ENCODE peak calls at places on chromosomes 16 and 17, in ten cellular contexts. One of them, this sample, is unnamed.

GRCh38 chr17:45584092-45585036 is 93.8 kb upstream of the PLEKHM1 start:
- DNase-seq in brain microvascular endothelial cell: peak
- DNase-seq in thyroid gland: peak
- DNase-seq in breast epithelium: no peak
- DNase-seq in activated CD8-positive, alpha-beta T cell treated with anti-CD3 and anti-CD28 coated beads for 36 hours: peak
- DNase-seq in dorsolateral prefrontal cortex: peak
- DNase-seq in fibroblast of lung: peak
- DNase-seq in GM13976: peak
- DNase-seq in Peyer's patch: peak
- DNase-seq in GM12865: peak
- DNase-seq in this sample: peak

GRCh38 chr16:66662445-66663194 is 33.9 kb downstream of the CMTM4 start:
- DNase-seq in brain microvascular endothelial cell: peak
- DNase-seq in thyroid gland: peak
- DNase-seq in breast epithelium: no peak
- DNase-seq in activated CD8-positive, alpha-beta T cell treated with anti-CD3 and anti-CD28 coated beads for 36 hours: peak
- DNase-seq in dorsolateral prefrontal cortex: no peak
- DNase-seq in fibroblast of lung: peak
- DNase-seq in GM13976: no peak
- DNase-seq in Peyer's patch: no peak
- DNase-seq in GM12865: peak
- DNase-seq in this sample: no peak

GRCh38 chr16:13018026-13018425 is 116.6 kb downstream of the SHISA9 start:
- DNase-seq in brain microvascular endothelial cell: no peak
- DNase-seq in thyroid gland: no peak
- DNase-seq in breast epithelium: no peak
- DNase-seq in activated CD8-positive, alpha-beta T cell treated with anti-CD3 and anti-CD28 coated beads for 36 hours: no peak
- DNase-seq in dorsolateral prefrontal cortex: no peak
- DNase-seq in fibroblast of lung: no peak
- DNase-seq in GM13976: no peak
- DNase-seq in Peyer's patch: no peak
- DNase-seq in GM12865: no peak
- DNase-seq in this sample: no peak

GRCh38 chr16:795580-796229 is 4.8 kb downstream of the GNG13 start:
- DNase-seq in brain microvascular endothelial cell: no peak
- DNase-seq in thyroid gland: no peak
- DNase-seq in breast epithelium: peak
- DNase-seq in activated CD8-positive, alpha-beta T cell treated with anti-CD3 and anti-CD28 coated beads for 36 hours: no peak
- DNase-seq in dorsolateral prefrontal cortex: no peak
- DNase-seq in fibroblast of lung: no peak
- DNase-seq in GM13976: no peak
- DNase-seq in Peyer's patch: no peak
- DNase-seq in GM12865: no peak
- DNase-seq in this sample: no peak

GRCh38 chr17:57609125-57609877 is 135.8 kb downstream of the CCDC182 start:
- DNase-seq in brain microvascular endothelial cell: no peak
- DNase-seq in thyroid gland: no peak
- DNase-seq in breast epithelium: peak
- DNase-seq in activated CD8-positive, alpha-beta T cell treated with anti-CD3 and anti-CD28 coated beads for 36 hours: no peak
- DNase-seq in dorsolateral prefrontal cortex: peak
- DNase-seq in fibroblast of lung: no peak
- DNase-seq in GM13976: no peak
- DNase-seq in Peyer's patch: no peak
- DNase-seq in GM12865: no peak
- DNase-seq in this sample: no peak

GRCh38 chr17:49880291-49881053 is 32.6 kb upstream of the TAC4 start:
- DNase-seq in brain microvascular endothelial cell: peak
- DNase-seq in thyroid gland: peak
- DNase-seq in breast epithelium: peak
- DNase-seq in activated CD8-positive, alpha-beta T cell treated with anti-CD3 and anti-CD28 coated beads for 36 hours: peak
- DNase-seq in dorsolateral prefrontal cortex: peak
- DNase-seq in fibroblast of lung: peak
- DNase-seq in GM13976: peak
- DNase-seq in Peyer's patch: peak
- DNase-seq in GM12865: peak
- DNase-seq in this sample: peak

GRCh38 chr17:33811006-33811760 is 443.9 kb upstream of the CCL2 start:
- DNase-seq in brain microvascular endothelial cell: no peak
- DNase-seq in thyroid gland: no peak
- DNase-seq in breast epithelium: no peak
- DNase-seq in activated CD8-positive, alpha-beta T cell treated with anti-CD3 and anti-CD28 coated beads for 36 hours: no peak
- DNase-seq in dorsolateral prefrontal cortex: no peak
- DNase-seq in fibroblast of lung: no peak
- DNase-seq in GM13976: no peak
- DNase-seq in Peyer's patch: no peak
- DNase-seq in GM12865: no peak
- DNase-seq in this sample: no peak

GRCh38 chr17:6508519-6509294 is 47.6 kb downstream of the PITPNM3 start:
- DNase-seq in brain microvascular endothelial cell: no peak
- DNase-seq in thyroid gland: no peak
- DNase-seq in breast epithelium: no peak
- DNase-seq in activated CD8-positive, alpha-beta T cell treated with anti-CD3 and anti-CD28 coated beads for 36 hours: no peak
- DNase-seq in dorsolateral prefrontal cortex: no peak
- DNase-seq in fibroblast of lung: no peak
- DNase-seq in GM13976: no peak
- DNase-seq in Peyer's patch: no peak
- DNase-seq in GM12865: no peak
- DNase-seq in this sample: no peak

GRCh38 chr16:85453179-85453678 is 159.9 kb upstream of the GSE1 start:
- DNase-seq in brain microvascular endothelial cell: no peak
- DNase-seq in thyroid gland: peak
- DNase-seq in breast epithelium: no peak
- DNase-seq in activated CD8-positive, alpha-beta T cell treated with anti-CD3 and anti-CD28 coated beads for 36 hours: no peak
- DNase-seq in dorsolateral prefrontal cortex: no peak
- DNase-seq in fibroblast of lung: no peak
- DNase-seq in GM13976: no peak
- DNase-seq in Peyer's patch: no peak
- DNase-seq in GM12865: no peak
- DNase-seq in this sample: no peak

GRCh38 chr16:85451646-85452363 is 161.3 kb upstream of the GSE1 start:
- DNase-seq in brain microvascular endothelial cell: no peak
- DNase-seq in thyroid gland: no peak
- DNase-seq in breast epithelium: no peak
- DNase-seq in activated CD8-positive, alpha-beta T cell treated with anti-CD3 and anti-CD28 coated beads for 36 hours: no peak
- DNase-seq in dorsolateral prefrontal cortex: no peak
- DNase-seq in fibroblast of lung: no peak
- DNase-seq in GM13976: no peak
- DNase-seq in Peyer's patch: no peak
- DNase-seq in GM12865: no peak
- DNase-seq in this sample: no peak

GRCh38 chr16:85453701-85454100 is 159.4 kb upstream of the GSE1 start:
- DNase-seq in brain microvascular endothelial cell: no peak
- DNase-seq in thyroid gland: no peak
- DNase-seq in breast epithelium: no peak
- DNase-seq in activated CD8-positive, alpha-beta T cell treated with anti-CD3 and anti-CD28 coated beads for 36 hours: no peak
- DNase-seq in dorsolateral prefrontal cortex: no peak
- DNase-seq in fibroblast of lung: no peak
- DNase-seq in GM13976: no peak
- DNase-seq in Peyer's patch: no peak
- DNase-seq in GM12865: no peak
- DNase-seq in this sample: no peak

GRCh38 chr16:85454171-85454883 is 158.8 kb upstream of the GSE1 start:
- DNase-seq in brain microvascular endothelial cell: no peak
- DNase-seq in thyroid gland: no peak
- DNase-seq in breast epithelium: no peak
- DNase-seq in activated CD8-positive, alpha-beta T cell treated with anti-CD3 and anti-CD28 coated beads for 36 hours: no peak
- DNase-seq in dorsolateral prefrontal cortex: peak
- DNase-seq in fibroblast of lung: no peak
- DNase-seq in GM13976: no peak
- DNase-seq in Peyer's patch: no peak
- DNase-seq in GM12865: no peak
- DNase-seq in this sample: no peak

DNA sequence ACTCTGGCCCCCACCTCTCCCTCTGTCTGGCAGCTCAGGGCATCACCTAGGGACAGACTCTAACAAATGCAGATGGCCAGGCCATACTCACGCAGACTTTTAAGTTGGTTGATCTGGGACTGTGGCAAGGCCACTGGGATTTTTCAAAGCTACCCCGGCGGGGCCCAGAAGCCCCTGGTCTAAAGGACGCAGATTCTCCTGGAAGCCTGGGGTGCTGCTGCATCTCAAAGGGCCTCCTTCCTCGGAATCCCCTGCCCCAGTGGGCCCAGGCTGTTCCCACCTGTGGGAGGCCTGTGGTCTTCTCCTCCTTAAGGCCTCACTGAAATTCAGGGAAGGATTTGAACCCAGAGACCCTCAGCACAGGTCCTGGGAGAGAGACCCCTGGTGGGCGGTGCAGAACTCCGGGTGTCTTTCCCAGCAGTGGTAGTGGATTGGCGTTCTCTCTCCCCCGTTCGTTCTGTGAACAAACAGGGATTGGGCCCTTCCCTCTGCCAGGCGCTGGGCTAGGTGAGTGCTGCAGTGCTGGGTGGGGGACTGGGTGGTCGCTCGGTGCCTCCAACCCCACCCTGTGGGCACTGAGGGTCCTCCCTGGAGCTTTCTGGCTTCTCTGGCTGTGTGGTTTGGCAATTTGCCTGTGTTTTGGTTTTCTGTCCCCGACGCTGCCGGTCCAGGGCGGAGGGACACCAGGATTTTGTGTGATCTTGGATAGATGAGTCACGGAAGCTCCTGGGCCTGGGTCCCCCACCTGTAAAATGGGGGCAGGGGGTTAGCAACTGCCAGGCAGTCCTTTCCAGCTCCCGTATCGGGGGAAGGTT is 160.6 kb upstream of the GSE1 start:
- DNase-seq in brain microvascular endothelial cell: no peak
- DNase-seq in thyroid gland: no peak
- DNase-seq in breast epithelium: no peak
- DNase-seq in activated CD8-positive, alpha-beta T cell treated with anti-CD3 and anti-CD28 coated beads for 36 hours: no peak
- DNase-seq in dorsolateral prefrontal cortex: no peak
- DNase-seq in fibroblast of lung: no peak
- DNase-seq in GM13976: no peak
- DNase-seq in Peyer's patch: no peak
- DNase-seq in GM12865: no peak
- DNase-seq in this sample: no peak
- TF ChIP-seq CTCF in brain microvascular endothelial cell: peak
- TF ChIP-seq CTCF in thyroid gland: no peak
- TF ChIP-seq CTCF in breast epithelium: no peak
- TF ChIP-seq CTCF in activated CD8-positive, alpha-beta T cell treated with anti-CD3 and anti-CD28 coated beads for 36 hours: no peak
- TF ChIP-seq CTCF in dorsolateral prefrontal cortex: no peak
- TF ChIP-seq CTCF in fibroblast of lung: no peak
- TF ChIP-seq CTCF in GM13976: no peak
- TF ChIP-seq CTCF in Peyer's patch: no peak
- TF ChIP-seq CTCF in GM12865: no peak
- TF ChIP-seq CTCF in this sample: no peak

GRCh38 chr17:31442276-31442675 is 50.8 kb downstream of the RAB11FIP4 start:
- DNase-seq in brain microvascular endothelial cell: no peak
- DNase-seq in thyroid gland: no peak
- DNase-seq in breast epithelium: no peak
- DNase-seq in activated CD8-positive, alpha-beta T cell treated with anti-CD3 and anti-CD28 coated beads for 36 hours: no peak
- DNase-seq in dorsolateral prefrontal cortex: no peak
- DNase-seq in fibroblast of lung: no peak
- DNase-seq in GM13976: no peak
- DNase-seq in Peyer's patch: no peak
- DNase-seq in GM12865: no peak
- DNase-seq in this sample: no peak

GRCh38 chr17:31444026-31444425 is 52.6 kb downstream of the RAB11FIP4 start:
- DNase-seq in brain microvascular endothelial cell: no peak
- DNase-seq in thyroid gland: peak
- DNase-seq in breast epithelium: no peak
- DNase-seq in activated CD8-positive, alpha-beta T cell treated with anti-CD3 and anti-CD28 coated beads for 36 hours: no peak
- DNase-seq in dorsolateral prefrontal cortex: peak
- DNase-seq in fibroblast of lung: peak
- DNase-seq in GM13976: no peak
- DNase-seq in Peyer's patch: no peak
- DNase-seq in GM12865: no peak
- DNase-seq in this sample: no peak

GRCh38 chr17:31446195-31446967 is 54.9 kb downstream of the RAB11FIP4 start:
- DNase-seq in brain microvascular endothelial cell: no peak
- DNase-seq in thyroid gland: peak
- DNase-seq in breast epithelium: no peak
- DNase-seq in activated CD8-positive, alpha-beta T cell treated with anti-CD3 and anti-CD28 coated beads for 36 hours: no peak
- DNase-seq in dorsolateral prefrontal cortex: no peak
- DNase-seq in fibroblast of lung: no peak
- DNase-seq in GM13976: no peak
- DNase-seq in Peyer's patch: no peak
- DNase-seq in GM12865: no peak
- DNase-seq in this sample: no peak

GRCh38 chr17:31442860-31443259 is 51.4 kb downstream of the RAB11FIP4 start:
- DNase-seq in brain microvascular endothelial cell: no peak
- DNase-seq in thyroid gland: no peak
- DNase-seq in breast epithelium: no peak
- DNase-seq in activated CD8-positive, alpha-beta T cell treated with anti-CD3 and anti-CD28 coated beads for 36 hours: no peak
- DNase-seq in dorsolateral prefrontal cortex: no peak
- DNase-seq in fibroblast of lung: no peak
- DNase-seq in GM13976: no peak
- DNase-seq in Peyer's patch: no peak
- DNase-seq in GM12865: no peak
- DNase-seq in this sample: no peak

DNA sequence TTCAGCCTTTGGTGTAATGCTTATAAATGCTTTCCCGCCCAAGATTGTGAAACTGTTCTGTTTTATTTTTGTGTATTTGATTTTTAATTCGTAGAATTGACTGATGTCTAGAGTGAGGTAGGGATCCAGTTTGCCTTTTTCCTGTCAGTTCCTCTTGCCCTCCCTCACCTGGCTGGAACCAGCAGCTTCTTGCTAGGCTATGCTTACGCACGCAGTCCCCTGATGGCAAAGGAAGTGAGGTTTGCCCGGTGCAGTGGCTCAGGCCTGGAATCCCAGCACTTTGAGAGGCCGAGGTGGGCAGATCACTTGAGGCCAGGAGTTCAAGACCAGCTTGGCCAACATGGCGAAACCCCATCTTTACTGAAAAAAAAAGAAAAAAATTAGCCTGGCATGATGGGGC is 51.9 kb downstream of the RAB11FIP4 start:
- DNase-seq in brain microvascular endothelial cell: no peak
- DNase-seq in thyroid gland: no peak
- DNase-seq in breast epithelium: no peak
- DNase-seq in activated CD8-positive, alpha-beta T cell treated with anti-CD3 and anti-CD28 coated beads for 36 hours: no peak
- DNase-seq in dorsolateral prefrontal cortex: no peak
- DNase-seq in fibroblast of lung: no peak
- DNase-seq in GM13976: no peak
- DNase-seq in Peyer's patch: no peak
- DNase-seq in GM12865: no peak
- DNase-seq in this sample: no peak
- TF ChIP-seq CTCF in brain microvascular endothelial cell: no peak
- TF ChIP-seq CTCF in thyroid gland: no peak
- TF ChIP-seq CTCF in breast epithelium: no peak
- TF ChIP-seq CTCF in activated CD8-positive, alpha-beta T cell treated with anti-CD3 and anti-CD28 coated beads for 36 hours: no peak
- TF ChIP-seq CTCF in dorsolateral prefrontal cortex: no peak
- TF ChIP-seq CTCF in fibroblast of lung: no peak
- TF ChIP-seq CTCF in GM13976: no peak
- TF ChIP-seq CTCF in Peyer's patch: no peak
- TF ChIP-seq CTCF in GM12865: no peak
- TF ChIP-seq CTCF in this sample: no peak

DNA sequence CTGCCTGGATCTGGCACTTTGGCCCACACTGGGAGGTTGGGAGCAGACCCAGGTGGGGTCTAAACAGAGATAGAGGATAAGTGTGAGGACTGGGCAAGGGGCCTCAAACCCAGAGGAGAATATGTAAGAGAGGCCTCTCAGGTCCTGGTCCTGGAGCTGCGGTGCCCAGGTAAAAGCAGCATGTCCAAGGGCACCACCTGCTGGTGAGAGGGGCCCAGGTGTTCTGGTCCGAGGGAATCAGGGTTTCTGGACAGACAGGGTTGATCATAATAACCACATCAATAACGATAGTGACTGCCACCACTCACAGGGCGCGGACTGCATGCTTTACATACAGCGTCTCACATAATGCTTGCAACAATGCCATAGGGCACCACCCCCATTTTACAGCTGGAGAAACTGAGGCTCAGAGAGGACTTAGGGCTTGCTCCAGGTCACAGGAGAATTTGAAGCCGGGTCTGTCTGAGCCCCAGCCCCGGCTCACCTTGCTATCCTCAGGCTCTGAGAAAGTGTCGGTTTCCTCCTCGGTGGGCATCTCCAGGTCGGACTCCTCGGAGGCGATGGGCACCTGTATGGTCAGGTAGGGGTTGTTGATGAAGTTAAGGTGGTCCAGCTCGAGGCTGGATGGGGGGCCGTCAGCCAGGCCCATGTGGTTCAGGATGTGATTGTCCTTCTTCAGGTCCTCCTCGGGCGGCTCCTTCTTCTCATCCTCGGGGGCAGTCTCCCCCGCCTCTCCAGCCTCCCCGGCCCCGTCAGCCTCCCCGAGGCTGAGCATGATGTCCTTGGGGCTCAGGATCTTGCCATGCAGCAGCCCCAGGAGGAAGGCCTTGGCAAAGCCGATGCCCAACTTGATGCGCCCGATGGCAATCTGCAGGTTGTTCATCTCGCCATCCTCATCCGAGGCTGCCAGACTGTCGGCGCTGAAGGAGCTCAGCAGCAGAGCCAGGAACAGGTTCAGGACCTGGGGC is 19.1 kb upstream of the CD79B start:
- DNase-seq in brain microvascular endothelial cell: no peak
- DNase-seq in thyroid gland: peak
- DNase-seq in breast epithelium: no peak
- DNase-seq in activated CD8-positive, alpha-beta T cell treated with anti-CD3 and anti-CD28 coated beads for 36 hours: peak
- DNase-seq in dorsolateral prefrontal cortex: no peak
- DNase-seq in fibroblast of lung: no peak
- DNase-seq in GM13976: peak
- DNase-seq in Peyer's patch: peak
- DNase-seq in GM12865: peak
- DNase-seq in this sample: no peak
- TF ChIP-seq CTCF in brain microvascular endothelial cell: peak
- TF ChIP-seq CTCF in thyroid gland: peak
- TF ChIP-seq CTCF in breast epithelium: peak
- TF ChIP-seq CTCF in activated CD8-positive, alpha-beta T cell treated with anti-CD3 and anti-CD28 coated beads for 36 hours: peak
- TF ChIP-seq CTCF in dorsolateral prefrontal cortex: no peak
- TF ChIP-seq CTCF in fibroblast of lung: no peak
- TF ChIP-seq CTCF in GM13976: peak
- TF ChIP-seq CTCF in Peyer's patch: peak
- TF ChIP-seq CTCF in GM12865: peak
- TF ChIP-seq CTCF in this sample: no peak

GRCh38 chr16:3015865-3016521 is 2.0 kb downstream of the CLDN6 start:
- DNase-seq in brain microvascular endothelial cell: no peak
- DNase-seq in thyroid gland: no peak
- DNase-seq in breast epithelium: no peak
- DNase-seq in activated CD8-positive, alpha-beta T cell treated with anti-CD3 and anti-CD28 coated beads for 36 hours: no peak
- DNase-seq in dorsolateral prefrontal cortex: no peak
- DNase-seq in fibroblast of lung: no peak
- DNase-seq in GM13976: no peak
- DNase-seq in Peyer's patch: no peak
- DNase-seq in GM12865: no peak
- DNase-seq in this sample: no peak

GRCh38 chr16:3017262-3017805 is 649 bp downstream of the CLDN6 start:
- DNase-seq in brain microvascular endothelial cell: no peak
- DNase-seq in thyroid gland: no peak
- DNase-seq in breast epithelium: no peak
- DNase-seq in activated CD8-positive, alpha-beta T cell treated with anti-CD3 and anti-CD28 coated beads for 36 hours: no peak
- DNase-seq in dorsolateral prefrontal cortex: no peak
- DNase-seq in fibroblast of lung: no peak
- DNase-seq in GM13976: no peak
- DNase-seq in Peyer's patch: no peak
- DNase-seq in GM12865: no peak
- DNase-seq in this sample: no peak

GRCh38 chr16:3019594-3020246 is 448 bp upstream of the TNFRSF12A start:
- DNase-seq in brain microvascular endothelial cell: no peak
- DNase-seq in thyroid gland: no peak
- DNase-seq in breast epithelium: no peak
- DNase-seq in activated CD8-positive, alpha-beta T cell treated with anti-CD3 and anti-CD28 coated beads for 36 hours: peak
- DNase-seq in dorsolateral prefrontal cortex: no peak
- DNase-seq in fibroblast of lung: no peak
- DNase-seq in GM13976: no peak
- DNase-seq in Peyer's patch: no peak
- DNase-seq in GM12865: no peak
- DNase-seq in this sample: no peak

GRCh38 chr16:3020247-3020603 is at the start of gene TNFRSF12A:
- DNase-seq in brain microvascular endothelial cell: peak
- DNase-seq in thyroid gland: peak
- DNase-seq in breast epithelium: peak
- DNase-seq in activated CD8-positive, alpha-beta T cell treated with anti-CD3 and anti-CD28 coated beads for 36 hours: peak
- DNase-seq in dorsolateral prefrontal cortex: no peak
- DNase-seq in fibroblast of lung: peak
- DNase-seq in GM13976: peak
- DNase-seq in Peyer's patch: peak
- DNase-seq in GM12865: peak
- DNase-seq in this sample: peak

DNA sequence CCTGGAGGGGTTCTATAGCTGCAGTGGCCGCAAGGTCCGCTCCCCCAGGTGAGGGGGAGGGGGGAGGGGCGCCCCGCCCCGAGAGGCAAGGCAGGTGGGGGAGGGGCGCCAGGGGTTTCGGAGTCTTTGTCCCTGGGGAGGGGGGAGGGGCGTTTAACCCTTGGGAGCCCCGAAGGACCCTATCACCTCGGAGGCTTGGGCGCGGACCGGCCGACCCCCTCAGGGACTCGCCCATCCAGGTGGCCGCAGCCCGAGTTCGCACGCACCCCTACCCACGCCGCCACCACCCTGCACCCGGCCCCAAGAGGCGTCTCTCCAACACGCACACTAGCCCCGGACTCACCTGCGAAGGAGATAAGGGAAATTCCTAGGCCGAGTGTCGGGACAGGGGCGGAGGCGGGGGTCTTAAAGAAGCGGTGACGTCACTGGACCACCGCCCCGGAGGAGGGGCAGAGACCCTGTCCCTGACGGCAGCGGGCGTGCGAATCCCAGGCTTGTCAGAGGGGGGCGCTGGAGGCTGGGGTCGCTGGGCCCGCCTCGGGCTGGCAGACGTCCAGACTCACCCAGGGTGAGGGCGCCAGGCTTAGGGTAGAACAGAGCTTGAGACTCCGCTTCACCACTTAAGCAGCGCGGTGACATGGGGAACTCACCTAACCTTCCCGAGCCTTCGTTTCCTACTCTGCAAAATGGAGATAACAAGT is at the start of gene CLDN6:
- DNase-seq in brain microvascular endothelial cell: no peak
- DNase-seq in thyroid gland: peak
- DNase-seq in breast epithelium: no peak
- DNase-seq in activated CD8-positive, alpha-beta T cell treated with anti-CD3 and anti-CD28 coated beads for 36 hours: peak
- DNase-seq in dorsolateral prefrontal cortex: no peak
- DNase-seq in fibroblast of lung: no peak
- DNase-seq in GM13976: no peak
- DNase-seq in Peyer's patch: no peak
- DNase-seq in GM12865: no peak
- DNase-seq in this sample: no peak
- TF ChIP-seq CTCF in brain microvascular endothelial cell: peak
- TF ChIP-seq CTCF in thyroid gland: no peak
- TF ChIP-seq CTCF in breast epithelium: no peak
- TF ChIP-seq CTCF in activated CD8-positive, alpha-beta T cell treated with anti-CD3 and anti-CD28 coated beads for 36 hours: peak
- TF ChIP-seq CTCF in dorsolateral prefrontal cortex: no peak
- TF ChIP-seq CTCF in fibroblast of lung: peak
- TF ChIP-seq CTCF in GM13976: peak
- TF ChIP-seq CTCF in Peyer's patch: no peak
- TF ChIP-seq CTCF in GM12865: peak
- TF ChIP-seq CTCF in this sample: peak

This sample was measured in osteocyte.